ENCODE peak calls at places on chromosomes 2 and 18, in seven cellular contexts. K is SK-N-SH, M is K562, I is HepG2, O is GM12892, X is GM12878, U is H1. W is an unnamed sample.
A peak's percentile ranks its signal among the peaks of the same experiment; 100 is the strongest.

GRCh38 chr2:238169021-238169707 is 10.4 kb downstream of the ERFE start:
- DNase-seq in U (no peak), O (no peak), M (peak; percentile 34), I (no peak), K (peak; percentile 19), X (no peak), W (no peak)

GRCh38 chr2:74238879-74239278 is 40.5 kb downstream of the MTHFD2 start:
- DNase-seq in X (no peak), O (no peak), K (no peak), U (no peak), M (no peak), I (no peak), W (no peak)

GRCh38 chr2:28419003-28419704 is 26.5 kb downstream of the FOSL2 start:
- DNase-seq in K (no peak), O (no peak), I (peak; percentile 37), X (no peak), U (no peak), M (peak; percentile 23), W (no peak)

GRCh38 chr18:21131698-21132230 is 20.2 kb upstream of the ROCK1 start:
- DNase-seq in K (no peak), O (no peak), U (no peak), X (no peak), I (no peak), M (no peak), W (no peak)

GRCh38 chr18:70322385-70322784 is 33.5 kb downstream of the SOCS6 start:
- DNase-seq in X (no peak), U (no peak), M (no peak), K (no peak), I (no peak), O (no peak), W (no peak)

GRCh38 chr2:42809876-42810125 is 17.4 kb upstream of the HAAO start:
- DNase-seq in I (peak; percentile 79), X (no peak), K (peak; percentile 97), O (peak; percentile 74), M (peak; percentile 88), U (peak; percentile 21), W (no peak)

GRCh38 chr2:19545507-19545906 is 187.1 kb upstream of the OSR1 start:
- DNase-seq in O (no peak), U (no peak), I (no peak), X (no peak), M (no peak), K (no peak), W (no peak)

GRCh38 chr2:222736301-222736700 is 64.8 kb downstream of the MOGAT1 start:
- DNase-seq in O (no peak), K (no peak), U (no peak), I (no peak), M (no peak), X (no peak), W (no peak)

GRCh38 chr2:236177604-236177966 is 9.4 kb upstream of the GBX2 start:
- DNase-seq in K (peak; percentile 87), I (peak; percentile 57), O (no peak), U (no peak), X (no peak), M (peak; percentile 72), W (no peak)

DNA sequence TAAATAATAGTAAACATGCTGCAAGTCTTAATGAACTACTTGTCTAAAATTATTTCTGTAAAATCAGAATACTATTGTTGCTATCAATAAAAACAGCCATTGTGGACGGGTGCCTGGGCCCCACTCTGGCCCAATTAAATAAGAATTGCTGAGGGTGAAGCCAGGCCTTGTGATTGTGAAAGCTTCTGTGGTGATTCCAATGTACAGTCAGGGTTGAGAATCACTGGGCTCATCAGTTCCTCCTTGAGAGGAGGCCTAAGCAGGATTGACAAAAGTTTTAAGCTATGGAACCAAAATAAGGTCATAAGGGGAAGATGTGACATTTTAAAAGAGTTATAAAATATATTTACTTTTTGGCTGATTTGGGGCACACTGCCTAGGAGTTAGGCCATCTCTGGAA is 14.3 kb upstream of the MYO3B start:
- DNase-seq in M (no peak), U (no peak), X (no peak), I (no peak), O (no peak), K (no peak), W (no peak)
- TF ChIP-seq TAF1 in M (no peak), U (no peak), X (no peak), I (no peak), O (no peak), K (no peak), W (no peak)

GRCh38 chr18:3912705-3913104 is 462.7 kb downstream of the TGIF1 start:
- DNase-seq in K (no peak), X (no peak), O (no peak), M (no peak), U (no peak), I (no peak), W (no peak)

GRCh38 chr18:3914116-3914515 is 464.1 kb downstream of the TGIF1 start:
- DNase-seq in X (no peak), O (no peak), I (no peak), U (no peak), M (no peak), K (no peak), W (no peak)

GRCh38 chr18:3916082-3916481 is 466.1 kb downstream of the TGIF1 start:
- DNase-seq in M (peak; percentile 17), I (no peak), K (no peak), O (no peak), X (no peak), U (no peak), W (no peak)

GRCh38 chr18:3910507-3910906 is 460.5 kb downstream of the TGIF1 start:
- DNase-seq in K (no peak), M (no peak), U (no peak), X (no peak), I (no peak), O (no peak), W (no peak)

GRCh38 chr18:3914833-3915598 is 465.0 kb downstream of the TGIF1 start:
- DNase-seq in M (no peak), O (no peak), X (peak; percentile 11), K (no peak), U (no peak), I (no peak), W (no peak)
- TF ChIP-seq TAF1 in M (no peak), O (no peak), X (no peak), K (no peak), U (no peak), I (no peak), W (no peak)

GRCh38 chr18:61896767-61897166 is 4.0 kb upstream of the RNF152 start:
- DNase-seq in M (no peak), O (no peak), U (no peak), X (no peak), I (no peak), K (peak; percentile 65), W (no peak)
- TF ChIP-seq TAF1 in M (no peak), O (no peak), U (no peak), X (no peak), I (no peak), K (no peak), W (no peak)

GRCh38 chr2:199951023-199951422 is 4.3 kb downstream of the TYW5 start:
- DNase-seq in O (no peak), X (no peak), K (no peak), I (no peak), M (no peak), U (no peak), W (no peak)

GRCh38 chr2:199955007-199955338 is 318 bp downstream of the TYW5 start:
- DNase-seq in I (peak; percentile 64), X (peak; percentile 23), K (no peak), U (no peak), M (no peak), O (no peak), W (no peak)

GRCh38 chr2:199958014-199958413 is 2.6 kb downstream of the MAIP1 start:
- DNase-seq in U (no peak), O (no peak), X (no peak), K (no peak), I (no peak), M (no peak), W (no peak)

GRCh38 chr2:199955339-199956061 is at the start of the genes MAIP1 and TYW5:
- DNase-seq in K (peak; percentile 90), I (peak; percentile 81), U (peak; percentile 44), O (peak; percentile 77), M (peak; percentile 78), X (peak; percentile 33), W (peak; percentile 71)

GRCh38 chr2:199956062-199956380 is 639 bp downstream of the MAIP1 start:
- DNase-seq in M (no peak), I (no peak), U (no peak), K (no peak), O (no peak), X (no peak), W (peak; percentile 12)
- TF ChIP-seq TAF1 in M (no peak), I (no peak), U (no peak), K (no peak), O (no peak), X (no peak), W (no peak)

GRCh38 chr18:48035556-48035860 is 105.0 kb upstream of the SMAD2 start:
- DNase-seq in X (no peak), O (no peak), U (no peak), K (no peak), M (no peak), I (no peak), W (no peak)

GRCh38 chr18:48038636-48039035 is 108.2 kb upstream of the SMAD2 start:
- DNase-seq in U (no peak), I (no peak), M (no peak), K (no peak), O (no peak), X (no peak), W (no peak)

GRCh38 chr18:48037481-48038271 is 107.2 kb upstream of the SMAD2 start:
- DNase-seq in I (no peak), X (no peak), O (no peak), M (no peak), K (peak; percentile 51), U (no peak), W (no peak)

GRCh38 chr18:48036191-48036590 is 105.7 kb upstream of the SMAD2 start:
- DNase-seq in M (no peak), I (no peak), U (no peak), X (no peak), O (no peak), K (no peak), W (no peak)

GRCh38 chr18:48036641-48037421 is 106.4 kb upstream of the SMAD2 start:
- DNase-seq in O (no peak), M (no peak), K (peak; percentile 65), U (no peak), I (no peak), X (no peak), W (no peak)
- TF ChIP-seq TAF1 in O (no peak), M (no peak), K (no peak), U (no peak), I (no peak), X (no peak), W (no peak)

DNA sequence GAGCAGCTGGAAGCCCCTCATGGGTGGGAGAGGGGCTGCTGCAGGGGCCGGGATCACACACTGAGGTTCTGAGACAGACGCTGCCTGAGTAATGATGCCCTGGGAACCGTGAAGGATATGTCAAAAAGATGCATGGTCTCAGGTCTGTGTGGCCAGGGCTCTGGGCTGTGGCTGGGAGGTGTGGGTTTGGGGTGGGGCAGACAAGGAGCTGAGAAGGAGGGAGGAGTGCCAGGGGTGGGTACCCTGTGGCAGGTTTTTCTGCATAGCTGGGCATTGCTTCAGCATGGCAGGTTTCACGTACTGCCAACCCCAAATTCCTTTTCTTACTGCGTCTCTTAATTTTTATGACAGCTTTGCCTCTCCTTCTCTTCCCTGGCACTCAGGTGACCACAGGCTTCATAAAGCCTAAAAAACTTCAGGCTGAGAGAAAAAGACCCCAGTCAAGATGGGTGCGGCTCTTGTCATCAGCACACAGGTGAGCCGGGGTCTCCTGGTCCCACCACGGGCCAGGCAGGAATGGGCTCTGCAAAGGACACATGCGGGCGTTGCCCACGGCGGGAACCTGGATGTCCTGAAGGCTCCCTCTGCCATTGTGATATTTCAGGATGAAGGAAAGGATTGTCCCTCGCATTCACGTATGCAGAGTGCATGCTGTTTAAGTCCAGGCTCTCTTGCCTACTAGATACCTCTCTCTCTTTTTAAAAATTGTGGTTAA is 18.0 kb downstream of the MALL start:
- DNase-seq in X (no peak), U (no peak), K (no peak), I (no peak), O (no peak), M (no peak), W (no peak)
- TF ChIP-seq TAF1 in X (no peak), U (no peak), K (no peak), I (no peak), O (no peak), M (no peak), W (no peak)

W was measured in GM12891.